ENCODE peak calls at places on chromosomes 12 and 14, in ten cellular contexts. Z is adrenal gland, H is tibial artery, C is brain microvascular endothelial cell, P is stomach, F is pancreas, R is Caco-2, Y is kidney epithelial cell, O is keratinocyte, V is lung. B is an unnamed sample. For H3K36me3, the result is how much of the 10 kb centered on the place peaks cover.

GRCh38 chr14:83071888-83072501 is 1538.3 kb upstream of the SEL1L start:
- DNase-seq in Z (no peak), H (no peak), C (no peak), P (no peak), F (no peak), R (peak), Y (no peak), O (no peak), V (no peak), B (no peak)

GRCh38 chr14:102922490-102923200 is at the start of gene AMN:
- DNase-seq in Z (no peak), H (no peak), C (no peak), P (no peak), F (no peak), R (peak), Y (no peak), O (no peak), V (no peak), B (no peak)

GRCh38 chr12:57234571-57235011 is 5.1 kb downstream of the SHMT2 start:
- DNase-seq in Z (no peak), H (no peak), C (no peak), P (no peak), F (no peak), R (no peak), Y (no peak), O (no peak), V (no peak), B (no peak)

GRCh38 chr12:54993181-54993835 is 8.7 kb upstream of the TESPA1 start:
- DNase-seq in Z (peak), H (peak), C (peak), P (peak), F (peak), R (peak), Y (no peak), O (peak), V (peak), B (no peak)

GRCh38 chr12:67720383-67720856 is 71.9 kb downstream of the DYRK2 start:
- DNase-seq in Z (no peak), H (no peak), C (peak), P (no peak), F (no peak), R (peak), Y (no peak), O (no peak), V (no peak), B (peak)

GRCh38 chr12:94849411-94849976 is 154.0 kb downstream of the NDUFA12 start:
- DNase-seq in Z (no peak), H (no peak), C (no peak), P (no peak), F (no peak), R (peak), Y (no peak), O (no peak), V (no peak), B (no peak)

GRCh38 chr12:119989619-119990381 is 764 bp downstream of the BICDL1 start:
- DNase-seq in Z (peak), H (peak), C (peak), P (peak), F (peak), R (peak), Y (no peak), O (no peak), V (peak), B (peak)

GRCh38 chr14:70257526-70257925 is 68.8 kb upstream of the SLC8A3 start:
- DNase-seq in Z (no peak), H (no peak), C (no peak), P (no peak), F (no peak), R (peak), Y (no peak), O (no peak), V (no peak), B (no peak)

GRCh38 chr14:76050797-76051392 is 65.3 kb downstream of the IFT43 start:
- DNase-seq in Z (peak), H (peak), C (peak), P (peak), F (no peak), R (peak), Y (peak), O (peak), V (peak), B (no peak)

GRCh38 chr14:22098435-22098834 is 424.8 kb upstream of the OR4E1 start:
- DNase-seq in Z (no peak), H (no peak), C (no peak), P (no peak), F (no peak), R (no peak), Y (no peak), O (no peak), V (no peak), B (no peak)

GRCh38 chr12:17302001-17302400 is 696.0 kb upstream of the LMO3 start:
- DNase-seq in Z (no peak), H (no peak), C (no peak), P (no peak), F (no peak), R (no peak), Y (no peak), O (no peak), V (no peak), B (no peak)

GRCh38 chr12:53068811-53069585 is 10.2 kb downstream of the SPRYD3 start:
- DNase-seq in Z (no peak), H (peak), C (no peak), P (no peak), F (no peak), R (no peak), Y (no peak), O (no peak), V (no peak), B (peak)

GRCh38 chr14:99258884-99259283 is 13.1 kb downstream of the BCL11B start:
- DNase-seq in Z (no peak), H (no peak), C (no peak), P (no peak), F (no peak), R (no peak), Y (no peak), O (no peak), V (no peak), B (no peak)

GRCh38 chr12:113465808-113466769 is 5.6 kb downstream of the LHX5 start:
- DNase-seq in Z (no peak), H (no peak), C (no peak), P (no peak), F (no peak), R (no peak), Y (no peak), O (no peak), V (no peak), B (no peak)

GRCh38 chr12:16610006-16610520 is 4.1 kb upstream of the LMO3 start:
- DNase-seq in Z (no peak), H (no peak), C (no peak), P (no peak), F (no peak), R (no peak), Y (no peak), O (no peak), V (no peak), B (no peak)

GRCh38 chr12:127292736-127293135 is 974.2 kb upstream of the TMEM132C start:
- DNase-seq in Z (no peak), H (no peak), C (no peak), P (no peak), F (no peak), R (no peak), Y (no peak), O (no peak), V (no peak), B (no peak)

GRCh38 chr12:90974286-90974685 is 19.3 kb upstream of the CCER1 start:
- DNase-seq in Z (no peak), H (no peak), C (peak), P (no peak), F (no peak), R (no peak), Y (no peak), O (no peak), V (no peak), B (no peak)

GRCh38 chr12:13436182-13436581 is 239.7 kb downstream of the EMP1 start:
- DNase-seq in Z (no peak), H (no peak), C (no peak), P (no peak), F (no peak), R (no peak), Y (no peak), O (no peak), V (no peak), B (no peak)

GRCh38 chr14:54794148-54794547 is 108.5 kb downstream of the GCH1 start:
- DNase-seq in Z (no peak), H (no peak), C (no peak), P (no peak), F (no peak), R (no peak), Y (no peak), O (no peak), V (no peak), B (no peak)

GRCh38 chr12:57240926-57241555 is 9.9 kb downstream of the STAC3 start:
- DNase-seq in Z (no peak), H (no peak), C (no peak), P (no peak), F (no peak), R (peak), Y (no peak), O (no peak), V (no peak), B (peak)

GRCh38 chr12:46332260-46332659 is 40.3 kb downstream of the SLC38A2 start:
- DNase-seq in Z (no peak), H (no peak), C (peak), P (no peak), F (no peak), R (no peak), Y (no peak), O (no peak), V (no peak), B (no peak)

GRCh38 chr12:7064516-7064915 is 4.0 kb downstream of the C1S start:
- DNase-seq in Z (no peak), H (no peak), C (peak), P (no peak), F (no peak), R (no peak), Y (no peak), O (no peak), V (no peak), B (no peak)

GRCh38 chr14:95493503-95493902 is 22.9 kb downstream of the SYNE3 start:
- DNase-seq in Z (no peak), H (peak), C (no peak), P (no peak), F (no peak), R (no peak), Y (no peak), O (no peak), V (no peak), B (no peak)

GRCh38 chr14:98886982-98887381 is 385.0 kb downstream of the BCL11B start:
- DNase-seq in Z (no peak), H (no peak), C (no peak), P (no peak), F (no peak), R (no peak), Y (no peak), O (no peak), V (no peak), B (no peak)

GRCh38 chr12:48691826-48692473 is 9.9 kb upstream of the KANSL2 start:
- DNase-seq in Z (no peak), H (no peak), C (no peak), P (no peak), F (no peak), R (no peak), Y (no peak), O (no peak), V (no peak), B (no peak)

GRCh38 chr12:12717586-12718381 is 616 bp downstream of the CDKN1B start:
- DNase-seq in Z (peak), H (peak), C (no peak), P (no peak), F (peak), R (peak), Y (no peak), O (no peak), V (no peak), B (peak)

GRCh38 chr12:121145221-121145620 is 12.5 kb downstream of the P2RX7 start:
- DNase-seq in Z (no peak), H (no peak), C (peak), P (no peak), F (no peak), R (no peak), Y (no peak), O (no peak), V (no peak), B (no peak)

GRCh38 chr14:66443158-66443695 is 42.9 kb upstream of the CCDC196 start:
- DNase-seq in Z (no peak), H (no peak), C (no peak), P (no peak), F (no peak), R (no peak), Y (peak), O (no peak), V (no peak), B (no peak)

GRCh38 chr14:66440806-66441205 is 45.4 kb upstream of the CCDC196 start:
- DNase-seq in Z (no peak), H (no peak), C (no peak), P (no peak), F (no peak), R (no peak), Y (no peak), O (no peak), V (no peak), B (no peak)

GRCh38 chr14:66443785-66444184 is 42.4 kb upstream of the CCDC196 start:
- DNase-seq in Z (no peak), H (no peak), C (no peak), P (no peak), F (no peak), R (no peak), Y (no peak), O (no peak), V (no peak), B (peak)

DNA sequence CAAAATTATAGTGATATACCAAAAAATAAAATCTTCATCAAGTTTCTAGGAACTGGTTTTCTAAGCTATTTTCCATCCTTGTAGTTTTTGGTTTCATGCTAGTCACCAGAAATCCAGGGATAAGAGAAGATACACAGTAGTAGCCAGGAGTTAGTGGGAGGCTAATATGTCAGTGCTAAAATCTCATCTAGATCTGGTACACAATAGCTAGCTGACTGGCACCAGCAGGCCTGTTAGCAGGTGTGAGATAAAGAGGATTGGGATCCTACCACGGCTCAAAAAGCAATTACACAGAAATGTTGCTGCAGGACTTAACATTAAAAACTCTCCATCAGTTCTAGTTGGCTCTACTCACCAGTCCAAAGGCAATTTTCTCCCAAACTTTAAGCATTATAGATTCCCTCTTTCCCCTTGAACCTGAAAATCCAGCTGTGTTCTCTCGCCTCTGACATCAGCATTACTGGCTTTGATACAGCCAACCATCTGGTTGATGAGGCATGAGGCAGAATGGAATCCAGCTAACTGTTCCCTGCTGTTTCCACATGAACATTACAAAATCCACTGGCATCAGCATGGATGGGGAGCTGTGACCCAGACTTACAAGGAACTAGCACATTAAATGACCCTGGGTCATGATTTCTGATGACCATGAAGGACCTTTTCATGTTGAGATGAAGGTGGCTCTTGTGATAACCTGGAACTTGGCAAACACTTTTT is 41.7 kb upstream of the CCDC196 start:
- DNase-seq in Z (no peak), H (no peak), C (no peak), P (no peak), F (no peak), R (no peak), Y (no peak), O (no peak), V (no peak), B (peak)
- TF ChIP-seq CTCF in Z (no peak), H (no peak), C (no peak), P (no peak), F (no peak), R (no peak), Y (no peak), O (no peak), V (no peak), B (no peak)

DNA sequence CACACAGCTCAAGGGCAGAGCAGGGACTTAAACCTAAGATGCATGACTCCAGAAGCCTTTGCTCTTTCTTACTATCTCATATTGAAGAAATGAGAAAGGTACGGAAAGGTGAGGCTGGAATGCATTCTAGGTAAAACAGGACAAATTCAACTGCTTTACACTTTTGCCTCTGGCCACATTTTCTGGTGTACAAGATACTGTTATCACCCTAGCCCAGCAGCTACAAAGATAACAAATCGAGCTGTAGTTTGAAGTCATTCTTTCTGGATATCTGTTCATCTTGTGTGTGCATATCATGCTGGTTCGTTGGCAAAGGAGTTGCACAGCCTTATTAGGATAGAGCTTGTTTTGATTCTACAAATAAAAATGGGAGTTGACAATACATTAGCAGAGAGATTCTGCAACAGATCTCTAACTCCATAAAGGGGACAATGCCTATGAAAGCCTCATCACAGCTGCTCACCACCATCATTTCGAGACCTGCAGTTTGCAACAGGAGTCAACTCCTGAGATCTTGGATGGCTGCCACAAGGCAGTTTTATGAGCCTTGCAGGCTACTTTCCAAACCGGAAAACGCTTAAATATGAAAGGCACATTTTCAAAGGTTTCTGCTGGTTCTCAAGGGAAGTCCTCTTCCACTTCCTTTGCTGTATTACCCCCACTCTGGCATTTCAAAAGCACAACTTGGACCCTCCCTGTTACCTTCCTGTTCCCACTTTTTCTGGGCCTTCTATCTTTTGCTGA is 64.9 kb downstream of the STXBP6 start:
- DNase-seq in Z (no peak), H (no peak), C (no peak), P (peak), F (peak), R (peak), Y (no peak), O (no peak), V (no peak), B (no peak)
- H3K36me3 ChIP-seq in Z (under half), H (under half), C (under half), P (under half), F (under half), R (under half), Y (under half), O (under half), V (under half), B (under half)

DNA sequence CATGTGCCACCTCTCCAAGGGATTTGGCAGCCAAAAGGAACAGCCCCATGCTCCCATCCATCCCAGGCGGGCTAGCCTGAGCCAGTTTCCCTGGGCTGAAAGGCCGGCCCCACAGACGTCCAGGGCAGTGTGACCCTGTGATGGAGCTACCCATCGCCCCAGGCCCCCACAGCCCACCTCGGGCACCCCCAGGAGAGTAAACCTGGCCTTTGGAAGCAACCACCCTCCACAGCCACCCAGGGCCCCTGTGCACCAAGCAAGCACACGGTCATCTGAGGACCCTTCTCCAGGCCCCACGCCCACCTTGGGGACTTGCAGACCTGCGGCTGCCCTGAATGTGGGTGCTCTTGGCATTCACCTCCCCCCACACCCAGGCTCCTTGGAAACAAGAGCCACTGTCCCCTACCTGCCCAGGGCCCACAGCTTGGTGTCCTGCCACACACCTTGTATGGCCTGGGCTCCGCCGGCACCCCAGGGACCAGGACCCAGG is 8.4 kb downstream of the AHNAK2 start:
- DNase-seq in Z (no peak), H (no peak), C (no peak), P (no peak), F (peak), R (no peak), Y (no peak), O (no peak), V (no peak), B (no peak)
- H3K4me3 ChIP-seq in Z (no peak), H (peak), C (peak), P (peak), F (no peak), R (no peak), Y (no peak), O (peak), V (no peak), B (peak)

GRCh38 chr14:61761557-61761956 is 663 bp upstream of the SNAPC1 start:
- DNase-seq in Z (no peak), H (no peak), C (no peak), P (no peak), F (no peak), R (no peak), Y (no peak), O (no peak), V (no peak), B (no peak)
- TF ChIP-seq CTCF in Z (no peak), H (no peak), C (no peak), P (no peak), F (no peak), R (no peak), Y (no peak), O (no peak), V (no peak), B (no peak)

DNA sequence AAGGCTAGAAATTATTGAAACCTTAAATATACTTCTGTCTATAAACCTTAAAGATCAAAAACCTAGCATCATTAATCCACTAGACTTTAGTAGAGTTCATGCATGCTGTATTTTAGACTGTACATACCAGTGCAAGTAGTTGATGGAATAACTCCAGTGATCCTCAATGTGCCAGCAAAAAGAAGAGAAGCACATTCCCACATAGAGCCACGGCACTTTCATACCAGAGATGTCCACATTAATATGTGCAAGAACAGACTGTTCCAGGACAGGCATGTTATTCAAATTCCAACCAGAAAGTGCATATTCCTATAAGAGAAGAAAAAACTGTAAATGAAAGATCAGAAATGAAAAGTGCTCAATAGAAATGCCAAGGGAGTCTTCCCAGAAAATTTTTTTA is 55.0 kb downstream of the KDM5A start:
- DNase-seq in Z (no peak), H (no peak), C (no peak), P (no peak), F (no peak), R (no peak), Y (no peak), O (no peak), V (no peak), B (no peak)
- H3K36me3 ChIP-seq in Z (under half), H (under half), C (under half), P (half or more), F (under half), R (under half), Y (under half), O (under half), V (under half), B (under half)

B was measured in psoas muscle.